ENCODE peak calls at places on chromosomes 16 and 17, in four cellular contexts. L, H, I and W are unnamed samples.

GRCh38 chr17:72486806-72487205 is 366.0 kb downstream of the SOX9 start:
- DNase-seq in L (no peak), H (no peak), I (no peak), W (no peak)

GRCh38 chr16:89325861-89326471 is 108.5 kb downstream of the ZNF778 start:
- DNase-seq in L (peak; percentile 65), H (no peak), I (peak; percentile 93), W (no peak)

GRCh38 chr16:69859105-69859969 is 91.8 kb upstream of the CLEC18A start:
- DNase-seq in L (no peak), H (peak; percentile 24), I (no peak), W (no peak)

GRCh38 chr17:45700171-45701090 is 83.7 kb upstream of the CRHR1 start:
- DNase-seq in L (no peak), H (no peak), I (no peak), W (no peak)

GRCh38 chr16:30120340-30121105 is 2.5 kb downstream of the MAPK3 start:
- DNase-seq in L (no peak), H (no peak), I (no peak), W (no peak)

GRCh38 chr16:71337631-71338030 is 20.9 kb upstream of the CALB2 start:
- DNase-seq in L (no peak), H (no peak), I (no peak), W (no peak)

GRCh38 chr16:85566502-85567100 is 46.5 kb upstream of the GSE1 start:
- DNase-seq in L (no peak), H (no peak), I (no peak), W (no peak)

GRCh38 chr17:75525806-75526554 is 483 bp downstream of the LLGL2 start:
- DNase-seq in L (no peak), H (no peak), I (no peak), W (no peak)

GRCh38 chr17:82400206-82400605 is 17.9 kb upstream of the HEXD start:
- DNase-seq in L (no peak), H (no peak), I (peak; percentile 5), W (no peak)

GRCh38 chr17:21010705-21011596 is 31.9 kb downstream of the USP22 start:
- DNase-seq in L (peak; percentile 44), H (no peak), I (no peak), W (no peak)

GRCh38 chr16:10981697-10982216 is 37.4 kb downstream of the CLEC16A start:
- DNase-seq in L (no peak), H (no peak), I (no peak), W (no peak)

GRCh38 chr16:84357191-84357651 is 11.1 kb upstream of the ATP2C2 start:
- DNase-seq in L (no peak), H (no peak), I (peak; percentile 52), W (peak; percentile 50)

GRCh38 chr16:78789556-78789955 is 690.1 kb downstream of the WWOX start:
- DNase-seq in L (no peak), H (no peak), I (no peak), W (no peak)

GRCh38 chr17:59328534-59329095 is 2.8 kb upstream of the YPEL2 start:
- DNase-seq in L (no peak), H (no peak), I (no peak), W (no peak)

GRCh38 chr17:21029515-21029914 is 13.3 kb downstream of the USP22 start:
- DNase-seq in L (no peak), H (no peak), I (no peak), W (no peak)

GRCh38 chr16:20938426-20938825 is 37.9 kb downstream of the LYRM1 start:
- DNase-seq in L (no peak), H (no peak), I (peak; percentile 56), W (no peak)

GRCh38 chr16:79411357-79411756 is 189.2 kb downstream of the MAF start:
- DNase-seq in L (no peak), H (no peak), I (no peak), W (no peak)

GRCh38 chr16:69761983-69762842 is at the start of gene WWP2:
- DNase-seq in L (peak; percentile 87), H (peak; percentile 74), I (peak; percentile 55), W (peak; percentile 67)

GRCh38 chr17:80997471-80998387 is 6.1 kb downstream of the CHMP6 start:
- DNase-seq in L (no peak), H (no peak), I (no peak), W (no peak)

GRCh38 chr17:48462946-48463345 is 32.9 kb upstream of the SKAP1 start:
- DNase-seq in L (no peak), H (no peak), I (no peak), W (no peak)

GRCh38 chr16:68287276-68288251 is 23.2 kb downstream of the SLC7A6OS start:
- DNase-seq in L (peak; percentile 96), H (peak; percentile 77), I (peak; percentile 86), W (no peak)

GRCh38 chr17:79902146-79902791 is 63.0 kb upstream of the CBX4 start:
- DNase-seq in L (no peak), H (no peak), I (no peak), W (no peak)

GRCh38 chr17:67136191-67137025 is 92.1 kb downstream of the CACNG1 start:
- DNase-seq in L (no peak), H (no peak), I (peak; percentile 72), W (no peak)

GRCh38 chr17:35167666-35168065 is 20.0 kb downstream of the UNC45B start:
- DNase-seq in L (no peak), H (no peak), I (peak; percentile 62), W (no peak)

GRCh38 chr16:73025111-73025505 is 22.8 kb downstream of the ZFHX3 start:
- DNase-seq in L (no peak), H (no peak), I (no peak), W (no peak)

GRCh38 chr17:4721203-4722135 is 9.8 kb upstream of the MED11 start:
- DNase-seq in L (no peak), H (no peak), I (peak; percentile 80), W (peak; percentile 60)

GRCh38 chr17:70875729-70876344 is 706.5 kb downstream of the KCNJ2 start:
- DNase-seq in L (no peak), H (no peak), I (no peak), W (no peak)

GRCh38 chr16:49811630-49812334 is 44.1 kb downstream of the ZNF423 start:
- DNase-seq in L (peak; percentile 88), H (no peak), I (no peak), W (no peak)

GRCh38 chr17:3949418-3949817 is 14.8 kb downstream of the ATP2A3 start:
- DNase-seq in L (no peak), H (no peak), I (no peak), W (no peak)

GRCh38 chr16:84689126-84689525 is 10.7 kb upstream of the USP10 start:
- DNase-seq in L (no peak), H (no peak), I (peak; percentile 99), W (no peak)

GRCh38 chr16:5059386-5060072 is 6.2 kb downstream of the C16orf89 start:
- DNase-seq in L (no peak), H (no peak), I (no peak), W (no peak)

GRCh38 chr17:80026359-80027042 is 9.2 kb downstream of the TBC1D16 start:
- DNase-seq in L (peak; percentile 72), H (no peak), I (no peak), W (peak; percentile 76)

GRCh38 chr16:51773491-51773890 is 622.4 kb upstream of the SALL1 start:
- DNase-seq in L (no peak), H (no peak), I (no peak), W (no peak)

GRCh38 chr17:79732246-79732645 is 1.5 kb downstream of the ENPP7 start:
- DNase-seq in L (no peak), H (no peak), I (no peak), W (no peak)

GRCh38 chr16:818592-818991 is 18.1 kb upstream of the GNG13 start:
- DNase-seq in L (no peak), H (no peak), I (no peak), W (no peak)

GRCh38 chr16:815861-816260 is 15.3 kb upstream of the GNG13 start:
- DNase-seq in L (no peak), H (no peak), I (no peak), W (no peak)

GRCh38 chr16:819336-819735 is 18.8 kb upstream of the GNG13 start:
- DNase-seq in L (no peak), H (no peak), I (no peak), W (no peak)

GRCh38 chr16:817001-817906 is 16.7 kb upstream of the GNG13 start:
- DNase-seq in L (no peak), H (no peak), I (no peak), W (no peak)

DNA sequence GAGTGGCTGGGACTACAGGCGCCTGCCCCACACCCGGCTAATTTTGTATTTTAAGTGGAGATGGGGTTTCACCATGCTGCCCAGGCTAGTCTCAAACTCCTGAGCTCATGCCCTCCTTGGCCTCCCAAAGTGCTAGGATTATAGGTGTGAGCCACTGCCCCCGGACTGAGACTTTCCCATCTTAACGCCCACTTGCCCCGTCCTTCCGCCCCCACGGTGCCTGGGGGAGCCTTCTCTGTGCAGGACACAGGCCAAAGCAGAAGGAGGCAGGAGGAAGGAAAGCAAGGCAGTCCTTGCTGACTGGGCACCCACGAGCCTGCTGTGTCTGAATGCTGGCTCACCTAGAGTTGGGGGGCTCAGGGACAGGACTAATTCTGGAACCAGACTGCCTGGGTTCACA is 17.6 kb upstream of the GNG13 start:
- DNase-seq in L (no peak), H (no peak), I (no peak), W (no peak)
- H3K27me3 ChIP-seq in L (peaks cover 78% of the 10 kb centered on the region), H (peaks cover 81% of the 10 kb centered on the region), I (peaks cover 24% of the 10 kb centered on the region), W (peaks cover 15% of the 10 kb centered on the region)

GRCh38 chr16:23006380-23006779 is 142.9 kb downstream of the USP31 start:
- DNase-seq in L (no peak), H (no peak), I (no peak), W (no peak)
- H3K27me3 ChIP-seq in L (no peaks in the 10 kb centered on the region), H (peaks cover 7% of the 10 kb centered on the region), I (no peaks in the 10 kb centered on the region), W (no peaks in the 10 kb centered on the region)

GRCh38 chr17:40548982-40549680 is 16.1 kb downstream of the CCR7 start:
- DNase-seq in L (peak; percentile 78), H (no peak), I (peak; percentile 98), W (no peak)
- H3K27me3 ChIP-seq in L (no peaks in the 10 kb centered on the region), H (no peaks in the 10 kb centered on the region), I (no peaks in the 10 kb centered on the region), W (no peaks in the 10 kb centered on the region)

GRCh38 chr16:54928421-54929089 is 2.1 kb upstream of the IRX5 start:
- DNase-seq in L (peak; percentile 85), H (peak; percentile 80), I (no peak), W (peak; percentile 78)
- H3K27me3 ChIP-seq in L (peaks cover 27% of the 10 kb centered on the region), H (peaks cover 29% of the 10 kb centered on the region), I (peaks cover 35% of the 10 kb centered on the region), W (no peaks in the 10 kb centered on the region)